ENCODE peak calls at places on chromosome 5, in seven cellular contexts. X, V, Z, H, U, D and W are unnamed samples.

GRCh38 chr5:79802995-79803394 is 113.4 kb downstream of the CMYA5 start:
- DNase-seq in X (no peak), V (no peak), Z (no peak), H (no peak), U (no peak), D (no peak), W (no peak)

GRCh38 chr5:115419794-115420585 is 123.5 kb upstream of the CCDC112 start:
- DNase-seq in X (peak; percentile 59), V (no peak), Z (no peak), H (peak; percentile 21), U (no peak), D (no peak), W (peak; percentile 73)

GRCh38 chr5:177134653-177135225 is 1.2 kb downstream of the NSD1 start:
- DNase-seq in X (no peak), V (no peak), Z (no peak), H (peak; percentile 46), U (no peak), D (no peak), W (peak; percentile 13)

GRCh38 chr5:141618030-141618803 is 583 bp downstream of the DIAPH1 start:
- DNase-seq in X (peak; percentile 87), V (peak; percentile 88), Z (peak; percentile 90), H (peak; percentile 85), U (peak; percentile 70), D (peak; percentile 78), W (peak; percentile 86)

GRCh38 chr5:40962207-40962955 is 53.1 kb downstream of the C7 start:
- DNase-seq in X (peak; percentile 3), V (no peak), Z (no peak), H (no peak), U (no peak), D (no peak), W (no peak)

GRCh38 chr5:57735754-57736153 is 253.1 kb upstream of the ACTBL2 start:
- DNase-seq in X (no peak), V (no peak), Z (no peak), H (no peak), U (no peak), D (no peak), W (no peak)

GRCh38 chr5:61603211-61603908 is 271.3 kb downstream of the ZSWIM6 start:
- DNase-seq in X (no peak), V (no peak), Z (peak; percentile 63), H (peak; percentile 22), U (peak; percentile 56), D (no peak), W (no peak)

GRCh38 chr5:83026930-83027687 is 50.1 kb downstream of the TMEM167A start:
- DNase-seq in X (no peak), V (no peak), Z (peak; percentile 80), H (peak; percentile 80), U (no peak), D (no peak), W (no peak)

GRCh38 chr5:6080930-6081726 is 297.2 kb downstream of the MED10 start:
- DNase-seq in X (no peak), V (no peak), Z (no peak), H (no peak), U (no peak), D (no peak), W (no peak)

GRCh38 chr5:60382761-60383160 is 317.2 kb downstream of the DEPDC1B start:
- DNase-seq in X (peak; percentile 38), V (no peak), Z (no peak), H (peak; percentile 20), U (no peak), D (no peak), W (no peak)

DNA sequence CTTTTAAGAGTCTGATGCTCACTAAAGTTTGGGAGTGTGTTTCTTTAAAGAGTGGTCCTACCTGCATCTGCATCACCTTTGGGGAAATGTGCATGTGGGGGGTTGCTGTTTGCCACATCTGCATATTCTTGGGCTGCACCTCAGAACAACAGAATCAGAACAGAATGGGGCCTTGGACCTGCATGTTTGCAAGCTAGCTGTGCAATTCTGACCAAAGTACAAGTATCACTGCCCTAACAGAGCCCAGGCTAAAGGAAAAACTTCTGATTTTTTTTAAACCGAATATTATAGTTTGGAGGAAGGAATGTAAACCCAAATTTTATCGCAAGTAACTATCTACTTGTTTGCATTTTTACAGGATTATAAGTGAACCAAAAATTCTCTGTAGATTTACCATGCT is 34.2 kb upstream of the PRLR start:
- DNase-seq in X (no peak), V (no peak), Z (no peak), H (no peak), U (no peak), D (no peak), W (no peak)
- H3K27ac ChIP-seq in X (no peak overlapping the region), V (no peak overlapping the region), Z (no peak overlapping the region), H (no peak overlapping the region), U (no peak overlapping the region), D (no peak overlapping the region), W (no peak overlapping the region)

DNA sequence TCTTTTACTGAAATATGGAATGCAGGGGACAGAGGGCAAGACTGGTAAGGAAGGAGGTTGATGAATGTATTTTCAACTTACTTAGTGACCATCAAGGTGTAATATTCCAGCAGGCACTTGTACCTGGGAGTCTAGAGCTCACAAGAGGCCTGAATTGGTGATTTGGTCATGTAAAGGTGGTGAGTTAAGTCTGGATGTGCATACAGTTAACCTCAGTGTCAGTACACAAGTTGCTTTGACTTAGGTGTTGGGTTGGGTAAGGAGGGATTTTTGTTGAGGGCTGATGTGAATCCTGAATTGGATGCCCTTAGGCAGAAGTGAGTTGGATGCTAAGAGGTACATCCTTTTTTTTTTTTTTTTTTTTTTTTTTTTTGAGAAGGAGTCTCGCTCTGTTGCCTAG is 7.4 kb downstream of the SREK1 start:
- DNase-seq in X (no peak), V (no peak), Z (no peak), H (no peak), U (no peak), D (no peak), W (no peak)
- H3K4me1 ChIP-seq in X (peaks cover 2% of the 10 kb centered on the region), V (peaks cover 4% of the 10 kb centered on the region), Z (peaks cover under 1% of the 10 kb centered on the region), H (peaks cover 10% of the 10 kb centered on the region), U (peaks cover 9% of the 10 kb centered on the region), D (peaks cover 33% of the 10 kb centered on the region), W (peaks cover 12% of the 10 kb centered on the region)

DNA sequence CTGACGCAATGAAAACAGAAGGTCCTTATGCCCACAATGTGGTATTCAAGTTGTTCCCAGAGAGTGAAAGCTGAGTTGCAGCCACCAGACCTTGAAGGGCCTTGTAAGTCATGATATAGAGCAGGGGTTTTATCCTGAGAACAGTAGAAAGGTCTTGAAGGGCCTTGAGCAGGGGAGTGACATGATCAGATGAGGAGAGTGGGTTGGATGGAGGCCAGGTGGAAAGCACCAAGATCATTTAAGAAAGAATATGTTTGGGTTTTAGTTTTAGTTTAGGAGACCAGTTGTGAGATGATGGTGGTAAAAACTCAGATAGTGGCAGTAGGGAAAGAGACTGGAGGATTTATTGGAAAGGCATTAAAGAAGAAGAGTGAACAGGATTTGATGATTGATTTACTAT is 5.9 kb downstream of the ITGA2 start:
- DNase-seq in X (no peak), V (no peak), Z (no peak), H (no peak), U (no peak), D (no peak), W (no peak)
- H3K27ac ChIP-seq in X (no peak overlapping the region), V (no peak overlapping the region), Z (no peak overlapping the region), H (no peak overlapping the region), U (no peak overlapping the region), D (no peak overlapping the region), W (no peak overlapping the region)

GRCh38 chr5:52712354-52712753 is 75.4 kb upstream of the ITGA1 start:
- DNase-seq in X (no peak), V (no peak), Z (no peak), H (no peak), U (no peak), D (no peak), W (no peak)

GRCh38 chr5:52708463-52708862 is 79.3 kb upstream of the ITGA1 start:
- DNase-seq in X (no peak), V (no peak), Z (no peak), H (no peak), U (no peak), D (no peak), W (no peak)

GRCh38 chr5:52710310-52710971 is 77.3 kb upstream of the ITGA1 start:
- DNase-seq in X (peak; percentile 63), V (no peak), Z (no peak), H (no peak), U (no peak), D (no peak), W (no peak)

GRCh38 chr5:52709171-52709925 is 78.4 kb upstream of the ITGA1 start:
- DNase-seq in X (peak; percentile 59), V (no peak), Z (no peak), H (no peak), U (no peak), D (no peak), W (no peak)

DNA sequence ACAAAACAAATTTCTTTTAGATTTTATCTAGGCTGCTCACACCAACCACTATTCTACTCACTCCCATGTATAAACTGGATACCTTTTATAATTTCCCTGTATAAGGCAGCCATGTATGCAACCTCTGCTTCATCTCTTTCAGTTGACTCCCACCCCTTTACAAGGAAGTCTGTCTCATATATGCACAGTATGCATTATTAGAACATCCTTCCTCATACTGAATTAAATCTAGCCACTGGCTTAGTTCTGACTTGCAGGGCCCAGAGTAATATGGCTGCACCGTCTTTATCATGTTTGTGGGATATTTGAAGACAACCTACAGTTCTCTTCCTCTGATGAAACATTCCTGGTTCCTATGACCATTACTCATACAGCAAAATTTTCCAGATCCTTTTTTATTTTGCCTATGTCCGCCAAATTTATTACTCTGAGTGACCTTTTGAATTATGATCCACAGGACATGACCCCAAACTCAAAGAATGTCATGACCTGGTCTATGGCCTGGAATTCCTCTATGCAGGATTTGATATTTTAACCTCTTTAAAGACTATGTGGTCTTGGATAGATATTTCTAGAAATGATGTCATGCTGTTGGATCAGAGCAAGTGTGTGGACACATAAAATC is 76.6 kb upstream of the ITGA1 start:
- DNase-seq in X (no peak), V (no peak), Z (no peak), H (no peak), U (no peak), D (no peak), W (no peak)
- H3K4me1 ChIP-seq in X (peaks cover 13% of the 10 kb centered on the region), V (peaks cover 29% of the 10 kb centered on the region), Z (peaks cover 6% of the 10 kb centered on the region), H (peaks cover 8% of the 10 kb centered on the region), U (no peaks in the 10 kb centered on the region), D (peaks cover 11% of the 10 kb centered on the region), W (peaks cover 2% of the 10 kb centered on the region)

DNA sequence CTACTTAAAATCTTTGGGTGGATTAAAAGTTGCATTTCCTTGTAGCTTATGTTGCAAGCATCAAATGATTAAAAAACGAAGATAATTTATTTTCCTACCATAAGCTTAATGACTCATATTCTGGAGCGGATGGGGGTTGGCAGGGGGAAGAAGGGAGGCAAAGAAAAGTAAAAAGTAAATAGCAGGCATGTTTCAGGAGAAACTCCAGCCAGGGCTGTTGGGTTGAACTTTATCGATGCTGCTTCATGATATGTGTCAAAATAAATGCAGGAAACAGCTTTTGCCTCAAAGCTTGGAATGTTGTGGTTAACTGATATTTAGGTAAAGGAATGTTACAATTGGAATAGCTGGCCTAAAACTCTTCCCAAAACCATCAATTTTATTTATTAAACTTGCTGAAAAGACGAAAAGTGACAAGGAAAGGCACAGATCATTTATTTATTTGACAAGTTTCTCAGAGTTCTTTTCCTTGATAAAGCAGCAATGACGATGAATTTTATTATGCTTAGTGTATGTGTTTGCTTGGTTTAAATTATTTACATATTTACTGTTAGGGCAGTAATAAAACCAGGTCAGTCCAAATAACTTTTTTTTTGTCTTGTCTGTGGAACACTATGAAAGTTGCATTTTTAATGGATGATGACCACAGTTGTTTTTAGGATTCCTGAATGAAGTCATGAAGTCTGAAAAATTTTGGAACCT is 177.9 kb downstream of the PCSK1 start:
- DNase-seq in X (no peak), V (peak; percentile 31), Z (no peak), H (no peak), U (no peak), D (no peak), W (peak; percentile 71)
- H3K27ac ChIP-seq in X (no peak overlapping the region), V (peak overlapping the region; percentile 72), Z (no peak overlapping the region), H (no peak overlapping the region), U (peak overlapping the region; percentile 41), D (no peak overlapping the region), W (peak overlapping the region; percentile 98)

GRCh38 chr5:178235600-178235998 is 3.0 kb upstream of the PHYKPL start:
- DNase-seq in X (no peak), V (no peak), Z (no peak), H (no peak), U (no peak), D (no peak), W (no peak)
- H3K4me1 ChIP-seq in X (peaks cover 9% of the 10 kb centered on the region), V (peaks cover 11% of the 10 kb centered on the region), Z (peaks cover 6% of the 10 kb centered on the region), H (peaks cover 9% of the 10 kb centered on the region), U (peaks cover 33% of the 10 kb centered on the region), D (peaks cover 80% of the 10 kb centered on the region), W (peaks cover 16% of the 10 kb centered on the region)